ENCODE peak calls at places on chromosomes 7 and 10, in six cellular contexts. U is AG10803, E is psoas muscle, K is brain microvascular endothelial cell, F is glutamatergic neuron, S is omental fat pad. W is an unnamed sample.

GRCh38 chr10:72746606-72747357 is 54.8 kb downstream of the MCU start:
- DNase-seq in U (peak), E (no peak), K (no peak), F (no peak), S (no peak), W (peak)

GRCh38 chr10:72316748-72317435 is 37.8 kb downstream of the DNAJB12 start:
- DNase-seq in U (no peak), E (peak), K (no peak), F (peak), S (no peak), W (no peak)

GRCh38 chr7:9407816-9408215 is 974.4 kb downstream of the NXPH1 start:
- DNase-seq in U (no peak), E (no peak), K (no peak), F (no peak), S (no peak), W (peak)

GRCh38 chr10:26931223-26931622 is 70.5 kb upstream of the ABI1 start:
- DNase-seq in U (no peak), E (no peak), K (no peak), F (peak), S (no peak), W (no peak)

GRCh38 chr7:95794917-95795515 is 22.7 kb downstream of the DYNC1I1 start:
- DNase-seq in U (peak), E (no peak), K (peak), F (no peak), S (no peak), W (peak)

GRCh38 chr10:68871731-68872342 is 29.3 kb upstream of the DDX50 start:
- DNase-seq in U (peak), E (no peak), K (peak), F (no peak), S (no peak), W (peak)

GRCh38 chr10:79454259-79454658 is 8.8 kb upstream of the ZCCHC24 start:
- DNase-seq in U (peak), E (no peak), K (no peak), F (no peak), S (no peak), W (peak)

GRCh38 chr10:25453619-25454018 is 278.8 kb downstream of the GPR158 start:
- DNase-seq in U (no peak), E (no peak), K (no peak), F (no peak), S (no peak), W (no peak)

GRCh38 chr7:47227762-47228177 is 354.1 kb downstream of the TNS3 start:
- DNase-seq in U (peak), E (no peak), K (peak), F (no peak), S (no peak), W (peak)

GRCh38 chr10:22742678-22743077 is 28.3 kb upstream of the PIP4K2A start:
- DNase-seq in U (no peak), E (no peak), K (no peak), F (no peak), S (no peak), W (no peak)

GRCh38 chr10:37948210-37948609 is 28.2 kb downstream of the ZNF25 start:
- DNase-seq in U (no peak), E (no peak), K (no peak), F (no peak), S (no peak), W (no peak)

GRCh38 chr7:46775776-46776175 is 806.1 kb downstream of the TNS3 start:
- DNase-seq in U (peak), E (no peak), K (no peak), F (no peak), S (no peak), W (no peak)

GRCh38 chr7:82057476-82057875 is 287.6 kb upstream of the HGF start:
- DNase-seq in U (no peak), E (no peak), K (no peak), F (no peak), S (no peak), W (peak)

GRCh38 chr10:111148025-111148424 is 71.2 kb downstream of the ADRA2A start:
- DNase-seq in U (no peak), E (no peak), K (no peak), F (no peak), S (no peak), W (no peak)

GRCh38 chr10:103504181-103504783 is 10.8 kb downstream of the NEURL1 start:
- DNase-seq in U (peak), E (no peak), K (peak), F (no peak), S (no peak), W (peak)

GRCh38 chr7:87918740-87919139 is 15.3 kb upstream of the ADAM22 start:
- DNase-seq in U (no peak), E (no peak), K (no peak), F (no peak), S (no peak), W (no peak)

DNA sequence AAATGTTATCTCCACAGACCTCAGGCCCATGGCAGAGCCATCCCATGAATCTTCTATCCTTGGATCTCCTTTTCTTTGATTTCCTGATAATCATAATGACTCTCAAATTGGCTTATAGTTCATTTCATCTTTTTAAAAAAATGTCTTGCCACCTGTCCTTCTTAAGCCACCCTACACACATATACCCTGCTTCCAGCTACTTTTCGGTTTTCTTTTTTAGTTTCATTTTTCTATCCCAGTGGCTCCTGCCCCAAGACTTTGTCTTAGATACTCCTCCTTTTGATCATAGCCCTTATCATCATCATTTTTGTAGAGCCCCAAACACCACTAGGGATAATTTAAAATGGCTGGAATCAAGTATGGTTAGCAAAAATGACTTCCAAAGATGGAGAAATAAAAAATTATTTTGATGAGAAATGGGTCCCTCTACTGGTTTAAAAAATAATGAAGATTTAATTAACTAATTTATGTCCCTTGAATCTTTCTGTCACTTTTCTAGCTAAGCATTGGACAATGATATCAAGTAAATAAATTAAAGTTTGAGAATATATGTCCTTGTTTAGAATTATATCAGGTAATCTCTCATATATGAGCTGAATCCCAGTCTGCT is 277.3 kb upstream of the SEMA3D start:
- DNase-seq in U (no peak), E (no peak), K (no peak), F (no peak), S (no peak), W (peak)
- TF ChIP-seq CTCF in U (peak), E (no peak), K (no peak), F (peak), S (no peak), W (peak)

GRCh38 chr10:5211696-5212095 is 15.1 kb downstream of the AKR1C4 start:
- DNase-seq in U (no peak), E (no peak), K (no peak), F (no peak), S (no peak), W (no peak)

GRCh38 chr10:5219262-5219661 is 22.6 kb downstream of the AKR1C4 start:
- DNase-seq in U (no peak), E (no peak), K (no peak), F (no peak), S (no peak), W (no peak)

DNA sequence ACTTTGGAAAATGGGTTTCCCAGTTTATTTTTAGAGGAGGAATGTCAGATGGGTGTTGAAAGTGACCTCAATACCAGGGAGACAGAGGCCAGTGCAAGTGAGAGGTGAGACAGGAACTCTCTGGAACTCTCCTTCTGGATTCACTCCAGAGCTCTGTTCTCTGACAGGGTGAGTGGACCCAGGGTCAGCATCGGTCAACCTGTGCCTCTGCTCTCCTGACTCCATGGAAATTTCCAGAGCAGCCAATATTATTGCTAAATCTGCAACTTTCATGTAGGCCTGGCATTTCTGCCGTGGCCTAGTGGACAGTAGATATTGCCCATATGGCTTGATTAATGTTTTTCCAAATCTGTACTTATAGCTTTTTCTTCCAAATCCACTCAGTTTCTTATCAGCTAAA is 20.2 kb downstream of the AKR1C4 start:
- DNase-seq in U (no peak), E (no peak), K (no peak), F (no peak), S (no peak), W (no peak)
- TF ChIP-seq CTCF in U (no peak), E (no peak), K (no peak), F (no peak), S (no peak), W (no peak)

DNA sequence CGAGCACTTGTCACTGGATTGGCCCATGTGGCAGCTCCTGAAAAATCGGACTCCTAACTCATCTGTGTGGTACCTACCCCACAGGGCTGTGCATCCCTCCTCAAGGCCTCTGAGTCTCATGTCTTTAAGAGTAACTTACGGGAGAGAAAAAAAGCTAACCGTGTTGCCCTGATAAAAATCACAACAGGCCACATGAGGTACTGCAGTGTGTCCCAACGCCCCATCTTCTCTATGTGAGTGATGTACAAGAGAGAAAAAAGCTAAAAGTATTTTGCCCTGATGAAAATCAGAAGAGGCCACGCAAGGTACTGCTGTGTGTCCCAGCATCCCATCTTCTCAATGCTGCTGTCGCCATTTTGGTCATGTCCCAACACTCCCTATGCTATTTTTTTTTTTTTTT is 41.2 kb upstream of the ADRB1 start:
- DNase-seq in U (no peak), E (no peak), K (no peak), F (no peak), S (no peak), W (no peak)
- TF ChIP-seq CTCF in U (no peak), E (no peak), K (peak), F (peak), S (no peak), W (no peak)

GRCh38 chr7:113143486-113144257 is 25.3 kb upstream of the SMIM30 start:
- DNase-seq in U (no peak), E (no peak), K (no peak), F (no peak), S (no peak), W (no peak)
- TF ChIP-seq CTCF in U (no peak), E (no peak), K (no peak), F (no peak), S (no peak), W (no peak)

DNA sequence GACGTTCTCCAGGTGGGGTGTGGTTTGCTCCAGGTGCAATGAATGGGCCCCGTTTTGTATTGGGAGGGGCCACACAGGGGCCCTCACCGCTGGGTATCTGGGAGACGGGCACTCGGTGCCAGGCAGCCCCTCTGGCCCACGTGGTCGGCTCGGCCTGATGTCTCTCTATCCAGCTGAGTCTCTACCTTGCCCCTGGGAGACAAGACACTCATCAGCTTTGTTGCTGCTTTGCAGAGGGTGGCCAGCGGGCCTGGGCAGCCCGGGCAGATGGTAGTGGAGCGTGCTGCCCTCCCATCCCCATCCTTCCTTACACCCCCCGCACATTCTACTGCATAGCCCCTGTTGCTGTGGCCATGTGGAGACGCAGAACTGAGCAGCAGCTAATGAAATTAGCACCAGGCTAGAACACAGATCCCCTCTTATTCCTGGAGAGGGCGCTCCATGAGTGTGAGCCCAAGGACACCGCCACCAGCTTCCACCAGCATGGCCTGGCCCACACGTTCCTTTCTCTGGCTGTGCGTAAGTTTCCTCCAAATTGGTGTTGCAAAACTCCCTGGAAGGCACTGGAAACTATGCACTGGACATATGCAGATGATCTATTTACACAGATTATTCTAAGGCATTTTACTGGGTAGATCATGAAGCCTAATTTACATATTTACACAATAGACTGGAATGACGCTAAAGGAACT is 455.8 kb upstream of the FOXK1 start:
- DNase-seq in U (no peak), E (peak), K (no peak), F (peak), S (no peak), W (no peak)
- TF ChIP-seq CTCF in U (no peak), E (no peak), K (peak), F (peak), S (no peak), W (no peak)

GRCh38 chr7:151736403-151736909 is 140.5 kb downstream of the PRKAG2 start:
- DNase-seq in U (peak), E (peak), K (peak), F (peak), S (no peak), W (peak)
- TF ChIP-seq CTCF in U (no peak), E (peak), K (peak), F (no peak), S (no peak), W (peak)